ENCODE peak calls at places on chromosomes 16 and 17, in six cellular contexts. T is K562, K is HepG2, R is GM23338, Y is WTC11, F is GM12878. A is an unnamed sample.

GRCh38 chr17:73657473-73658116 is 13.3 kb upstream of the SDK2 start:
- DNase-seq in T (peak; percentile 29), K (peak; percentile 53), R (peak; percentile 89), Y (peak; percentile 87), F (no peak), A (no peak)

GRCh38 chr17:17675925-17676534 is 5.2 kb upstream of the RAI1 start:
- DNase-seq in T (no peak), K (no peak), R (peak; percentile 71), Y (peak; percentile 37), F (no peak), A (no peak)

GRCh38 chr16:87487361-87487924 is 5.4 kb downstream of the ZCCHC14 start:
- DNase-seq in T (peak; percentile 44), K (peak; percentile 97), R (peak; percentile 84), Y (peak; percentile 76), F (no peak), A (peak; percentile 15)

GRCh38 chr17:50255766-50256480 is 18.3 kb upstream of the TMEM92 start:
- DNase-seq in T (no peak), K (no peak), R (no peak), Y (no peak), F (no peak), A (no peak)

GRCh38 chr17:76869209-76869877 is 1.1 kb downstream of the MGAT5B start:
- DNase-seq in T (no peak), K (no peak), R (peak; percentile 66), Y (peak; percentile 39), F (no peak), A (peak; percentile 75)

GRCh38 chr17:47918991-47919390 is 22.4 kb upstream of the PNPO start:
- DNase-seq in T (no peak), K (no peak), R (no peak), Y (no peak), F (no peak), A (no peak)

GRCh38 chr16:66983033-66983432 is 5.4 kb upstream of the CES4A start:
- DNase-seq in T (no peak), K (no peak), R (no peak), Y (no peak), F (no peak), A (no peak)

GRCh38 chr17:75181608-75182318 is 996 bp downstream of the SUMO2 start:
- DNase-seq in T (peak; percentile 59), K (no peak), R (peak; percentile 39), Y (no peak), F (no peak), A (no peak)

GRCh38 chr16:11078812-11079459 is 134.6 kb downstream of the CLEC16A start:
- DNase-seq in T (no peak), K (no peak), R (no peak), Y (no peak), F (no peak), A (no peak)

GRCh38 chr17:4365628-4366311 is 705 bp downstream of the UBE2G1 start:
- DNase-seq in T (peak; percentile 64), K (no peak), R (peak; percentile 83), Y (peak; percentile 60), F (no peak), A (peak; percentile 78)

GRCh38 chr17:71438631-71439146 is 682.1 kb upstream of the SOX9 start:
- DNase-seq in T (no peak), K (peak; percentile 25), R (no peak), Y (no peak), F (no peak), A (no peak)

GRCh38 chr16:61879-62281 is 8.3 kb downstream of the SNRNP25 start:
- DNase-seq in T (no peak), K (no peak), R (peak; percentile 18), Y (no peak), F (no peak), A (no peak)

GRCh38 chr17:61139219-61139618 is 260.4 kb upstream of the TBX2 start:
- DNase-seq in T (no peak), K (no peak), R (no peak), Y (no peak), F (peak; percentile 77), A (no peak)

GRCh38 chr17:81489986-81490598 is 22.5 kb downstream of the ACTG1 start:
- DNase-seq in T (no peak), K (no peak), R (no peak), Y (no peak), F (no peak), A (no peak)

GRCh38 chr17:40151414-40151955 is 11.1 kb downstream of the CASC3 start:
- DNase-seq in T (no peak), K (no peak), R (no peak), Y (no peak), F (no peak), A (no peak)
- TF ChIP-seq CREB1 in T (no peak), K (no peak), R (no peak), Y (no peak), F (no peak), A (no peak)

GRCh38 chr16:72371307-72372081 is 199.5 kb upstream of the PMFBP1 start:
- DNase-seq in T (no peak), K (no peak), R (peak; percentile 70), Y (peak; percentile 44), F (no peak), A (no peak)
- TF ChIP-seq CREB1 in T (no peak), K (no peak), R (no peak), Y (no peak), F (no peak), A (no peak)

GRCh38 chr16:85425061-85425662 is 188.0 kb upstream of the GSE1 start:
- DNase-seq in T (no peak), K (no peak), R (no peak), Y (peak; percentile 9), F (no peak), A (no peak)
- TF ChIP-seq CREB1 in T (no peak), K (no peak), R (no peak), Y (no peak), F (no peak), A (no peak)

GRCh38 chr17:68053237-68054030 is 17.9 kb downstream of the KPNA2 start:
- DNase-seq in T (no peak), K (no peak), R (no peak), Y (no peak), F (no peak), A (no peak)
- TF ChIP-seq CREB1 in T (no peak), K (no peak), R (no peak), Y (no peak), F (no peak), A (no peak)

GRCh38 chr17:40547079-40547784 is 18.0 kb downstream of the CCR7 start:
- DNase-seq in T (no peak), K (no peak), R (no peak), Y (peak; percentile 7), F (no peak), A (no peak)
- TF ChIP-seq CREB1 in T (no peak), K (no peak), R (no peak), Y (no peak), F (no peak), A (no peak)

GRCh38 chr17:45677770-45678169 is 106.3 kb upstream of the CRHR1 start:
- DNase-seq in T (no peak), K (no peak), R (no peak), Y (no peak), F (no peak), A (no peak)

GRCh38 chr17:45680360-45680759 is 103.8 kb upstream of the CRHR1 start:
- DNase-seq in T (no peak), K (no peak), R (no peak), Y (no peak), F (no peak), A (no peak)

GRCh38 chr17:45676695-45677094 is 107.4 kb upstream of the CRHR1 start:
- DNase-seq in T (no peak), K (no peak), R (no peak), Y (no peak), F (no peak), A (no peak)

GRCh38 chr17:45686250-45686649 is 97.9 kb upstream of the CRHR1 start:
- DNase-seq in T (peak; percentile 13), K (no peak), R (no peak), Y (no peak), F (no peak), A (no peak)

GRCh38 chr17:45681706-45682105 is 102.4 kb upstream of the CRHR1 start:
- DNase-seq in T (no peak), K (no peak), R (no peak), Y (no peak), F (no peak), A (no peak)
- TF ChIP-seq CREB1 in T (no peak), K (no peak), R (no peak), Y (no peak), F (no peak), A (no peak)

A was measured in H1.